ENCODE peak calls at places on chromosome 18, in five cellular contexts. One of them, this sample, is unnamed.
A peak's percentile ranks its signal among the peaks of the same experiment; 100 is the strongest.

GRCh38 chr18:37544713-37545112 is 20.9 kb downstream of the CELF4 start:
- DNase-seq in activated CD4-positive, alpha-beta T cell treated with anti-CD3 and anti-CD28 coated beads, Interleukin-2, amount 50 U/mL, for 48 hours: no peak
- DNase-seq in NCI-H2029 treated with DMSO at 0.1 percent for 48 hours: no peak
- DNase-seq in stimulated activated CD4-positive, alpha-beta T cell treated with anti-CD3 and anti-CD28 coated beads, TNF-alpha, amount 100 ng/mL, for 24 hours: no peak
- DNase-seq in GM03348: no peak
- DNase-seq in this sample: no peak

GRCh38 chr18:24086082-24086481 is 52.8 kb upstream of the CABYR start:
- DNase-seq in activated CD4-positive, alpha-beta T cell treated with anti-CD3 and anti-CD28 coated beads, Interleukin-2, amount 50 U/mL, for 48 hours: no peak
- DNase-seq in NCI-H2029 treated with DMSO at 0.1 percent for 48 hours: no peak
- DNase-seq in stimulated activated CD4-positive, alpha-beta T cell treated with anti-CD3 and anti-CD28 coated beads, TNF-alpha, amount 100 ng/mL, for 24 hours: no peak
- DNase-seq in GM03348: no peak
- DNase-seq in this sample: no peak

GRCh38 chr18:77470836-77471413 is 221.3 kb downstream of the GALR1 start:
- DNase-seq in activated CD4-positive, alpha-beta T cell treated with anti-CD3 and anti-CD28 coated beads, Interleukin-2, amount 50 U/mL, for 48 hours: no peak
- DNase-seq in NCI-H2029 treated with DMSO at 0.1 percent for 48 hours: no peak
- DNase-seq in stimulated activated CD4-positive, alpha-beta T cell treated with anti-CD3 and anti-CD28 coated beads, TNF-alpha, amount 100 ng/mL, for 24 hours: no peak
- DNase-seq in GM03348: no peak
- DNase-seq in this sample: no peak

GRCh38 chr18:34901299-34901698 is 139.9 kb upstream of the MAPRE2 start:
- DNase-seq in activated CD4-positive, alpha-beta T cell treated with anti-CD3 and anti-CD28 coated beads, Interleukin-2, amount 50 U/mL, for 48 hours: no peak
- DNase-seq in NCI-H2029 treated with DMSO at 0.1 percent for 48 hours: no peak
- DNase-seq in stimulated activated CD4-positive, alpha-beta T cell treated with anti-CD3 and anti-CD28 coated beads, TNF-alpha, amount 100 ng/mL, for 24 hours: no peak
- DNase-seq in GM03348: no peak
- DNase-seq in this sample: no peak

GRCh38 chr18:50183556-50183955 is 11.4 kb downstream of the MYO5B start:
- DNase-seq in activated CD4-positive, alpha-beta T cell treated with anti-CD3 and anti-CD28 coated beads, Interleukin-2, amount 50 U/mL, for 48 hours: no peak
- DNase-seq in NCI-H2029 treated with DMSO at 0.1 percent for 48 hours: no peak
- DNase-seq in stimulated activated CD4-positive, alpha-beta T cell treated with anti-CD3 and anti-CD28 coated beads, TNF-alpha, amount 100 ng/mL, for 24 hours: no peak
- DNase-seq in GM03348: no peak
- DNase-seq in this sample: no peak

GRCh38 chr18:23377669-23378469 is 75.2 kb upstream of the RIOK3 start:
- DNase-seq in activated CD4-positive, alpha-beta T cell treated with anti-CD3 and anti-CD28 coated beads, Interleukin-2, amount 50 U/mL, for 48 hours: no peak
- DNase-seq in NCI-H2029 treated with DMSO at 0.1 percent for 48 hours: no peak
- DNase-seq in stimulated activated CD4-positive, alpha-beta T cell treated with anti-CD3 and anti-CD28 coated beads, TNF-alpha, amount 100 ng/mL, for 24 hours: no peak
- DNase-seq in GM03348: peak; percentile 82
- DNase-seq in this sample: no peak

GRCh38 chr18:49631146-49631866 is 69.4 kb downstream of the LIPG start:
- DNase-seq in activated CD4-positive, alpha-beta T cell treated with anti-CD3 and anti-CD28 coated beads, Interleukin-2, amount 50 U/mL, for 48 hours: no peak
- DNase-seq in NCI-H2029 treated with DMSO at 0.1 percent for 48 hours: no peak
- DNase-seq in stimulated activated CD4-positive, alpha-beta T cell treated with anti-CD3 and anti-CD28 coated beads, TNF-alpha, amount 100 ng/mL, for 24 hours: no peak
- DNase-seq in GM03348: no peak
- DNase-seq in this sample: no peak

GRCh38 chr18:74331404-74331803 is 15.8 kb downstream of the C18orf63 start:
- DNase-seq in activated CD4-positive, alpha-beta T cell treated with anti-CD3 and anti-CD28 coated beads, Interleukin-2, amount 50 U/mL, for 48 hours: no peak
- DNase-seq in NCI-H2029 treated with DMSO at 0.1 percent for 48 hours: no peak
- DNase-seq in stimulated activated CD4-positive, alpha-beta T cell treated with anti-CD3 and anti-CD28 coated beads, TNF-alpha, amount 100 ng/mL, for 24 hours: no peak
- DNase-seq in GM03348: peak; percentile 44
- DNase-seq in this sample: no peak

GRCh38 chr18:62245699-62246098 is 58.6 kb downstream of the RELCH start:
- DNase-seq in activated CD4-positive, alpha-beta T cell treated with anti-CD3 and anti-CD28 coated beads, Interleukin-2, amount 50 U/mL, for 48 hours: no peak
- DNase-seq in NCI-H2029 treated with DMSO at 0.1 percent for 48 hours: no peak
- DNase-seq in stimulated activated CD4-positive, alpha-beta T cell treated with anti-CD3 and anti-CD28 coated beads, TNF-alpha, amount 100 ng/mL, for 24 hours: no peak
- DNase-seq in GM03348: no peak
- DNase-seq in this sample: no peak

GRCh38 chr18:72726201-72726600 is 141.6 kb downstream of the NETO1 start:
- DNase-seq in activated CD4-positive, alpha-beta T cell treated with anti-CD3 and anti-CD28 coated beads, Interleukin-2, amount 50 U/mL, for 48 hours: no peak
- DNase-seq in NCI-H2029 treated with DMSO at 0.1 percent for 48 hours: no peak
- DNase-seq in stimulated activated CD4-positive, alpha-beta T cell treated with anti-CD3 and anti-CD28 coated beads, TNF-alpha, amount 100 ng/mL, for 24 hours: no peak
- DNase-seq in GM03348: no peak
- DNase-seq in this sample: no peak

GRCh38 chr18:74083071-74083954 is 64.3 kb downstream of the FBXO15 start:
- DNase-seq in activated CD4-positive, alpha-beta T cell treated with anti-CD3 and anti-CD28 coated beads, Interleukin-2, amount 50 U/mL, for 48 hours: peak; percentile 31
- DNase-seq in NCI-H2029 treated with DMSO at 0.1 percent for 48 hours: no peak
- DNase-seq in stimulated activated CD4-positive, alpha-beta T cell treated with anti-CD3 and anti-CD28 coated beads, TNF-alpha, amount 100 ng/mL, for 24 hours: peak; percentile 21
- DNase-seq in GM03348: no peak
- DNase-seq in this sample: no peak

GRCh38 chr18:45650321-45650720 is 35.0 kb downstream of the SLC14A2 start:
- DNase-seq in activated CD4-positive, alpha-beta T cell treated with anti-CD3 and anti-CD28 coated beads, Interleukin-2, amount 50 U/mL, for 48 hours: no peak
- DNase-seq in NCI-H2029 treated with DMSO at 0.1 percent for 48 hours: no peak
- DNase-seq in stimulated activated CD4-positive, alpha-beta T cell treated with anti-CD3 and anti-CD28 coated beads, TNF-alpha, amount 100 ng/mL, for 24 hours: no peak
- DNase-seq in GM03348: no peak
- DNase-seq in this sample: no peak

GRCh38 chr18:41642756-41643155 is 312.3 kb upstream of the PIK3C3 start:
- DNase-seq in activated CD4-positive, alpha-beta T cell treated with anti-CD3 and anti-CD28 coated beads, Interleukin-2, amount 50 U/mL, for 48 hours: no peak
- DNase-seq in NCI-H2029 treated with DMSO at 0.1 percent for 48 hours: no peak
- DNase-seq in stimulated activated CD4-positive, alpha-beta T cell treated with anti-CD3 and anti-CD28 coated beads, TNF-alpha, amount 100 ng/mL, for 24 hours: no peak
- DNase-seq in GM03348: no peak
- DNase-seq in this sample: no peak

GRCh38 chr18:74485860-74486849 is 10.0 kb upstream of the CNDP2 start:
- DNase-seq in activated CD4-positive, alpha-beta T cell treated with anti-CD3 and anti-CD28 coated beads, Interleukin-2, amount 50 U/mL, for 48 hours: no peak
- DNase-seq in NCI-H2029 treated with DMSO at 0.1 percent for 48 hours: no peak
- DNase-seq in stimulated activated CD4-positive, alpha-beta T cell treated with anti-CD3 and anti-CD28 coated beads, TNF-alpha, amount 100 ng/mL, for 24 hours: no peak
- DNase-seq in GM03348: no peak
- DNase-seq in this sample: no peak

GRCh38 chr18:74234326-74235171 is 57.2 kb downstream of the CYB5A start:
- DNase-seq in activated CD4-positive, alpha-beta T cell treated with anti-CD3 and anti-CD28 coated beads, Interleukin-2, amount 50 U/mL, for 48 hours: no peak
- DNase-seq in NCI-H2029 treated with DMSO at 0.1 percent for 48 hours: no peak
- DNase-seq in stimulated activated CD4-positive, alpha-beta T cell treated with anti-CD3 and anti-CD28 coated beads, TNF-alpha, amount 100 ng/mL, for 24 hours: no peak
- DNase-seq in GM03348: no peak
- DNase-seq in this sample: no peak

This sample was measured in stimulated activated CD8-positive, alpha-beta memory T cell treated with anti-CD3 and anti-CD28 coated beads, Interleukin-15, amount 100 ng/mL, for 48 hours.